ENCODE peak calls at places on chromosomes 12 and 14, in four cellular contexts. One of them, this sample, is unnamed.

GRCh38 chr14:92493492-92493891 is 20.1 kb upstream of the RIN3 start:
- DNase-seq in AG08396: no peak
- DNase-seq in activated CD4-positive, alpha-beta T cell treated with anti-CD3 and anti-CD28 coated beads, Interleukin-2, amount 50 U/mL, for 24 hours: no peak
- DNase-seq in BJ: no peak
- DNase-seq in this sample: no peak

GRCh38 chr14:104686624-104687517 is 2.5 kb upstream of the INF2 start:
- DNase-seq in AG08396: no peak
- DNase-seq in activated CD4-positive, alpha-beta T cell treated with anti-CD3 and anti-CD28 coated beads, Interleukin-2, amount 50 U/mL, for 24 hours: no peak
- DNase-seq in BJ: no peak
- DNase-seq in this sample: no peak

GRCh38 chr12:27048822-27049752 is 26.7 kb downstream of the MED21 start:
- DNase-seq in activated CD4-positive, alpha-beta T cell treated with anti-CD3 and anti-CD28 coated beads, Interleukin-2, amount 50 U/mL, for 24 hours: no peak
- DNase-seq in AG08396: no peak
- DNase-seq in BJ: no peak
- DNase-seq in this sample: no peak

GRCh38 chr14:77027538-77028383 is 747 bp downstream of the IRF2BPL start:
- DNase-seq in BJ: no peak
- DNase-seq in AG08396: peak; percentile 79
- DNase-seq in activated CD4-positive, alpha-beta T cell treated with anti-CD3 and anti-CD28 coated beads, Interleukin-2, amount 50 U/mL, for 24 hours: no peak
- DNase-seq in this sample: no peak

GRCh38 chr12:99201906-99202645 is 445.5 kb upstream of the GARIN6 start:
- DNase-seq in activated CD4-positive, alpha-beta T cell treated with anti-CD3 and anti-CD28 coated beads, Interleukin-2, amount 50 U/mL, for 24 hours: no peak
- DNase-seq in BJ: no peak
- DNase-seq in AG08396: no peak
- DNase-seq in this sample: no peak

GRCh38 chr14:60845523-60845922 is 111.0 kb downstream of the MNAT1 start:
- DNase-seq in activated CD4-positive, alpha-beta T cell treated with anti-CD3 and anti-CD28 coated beads, Interleukin-2, amount 50 U/mL, for 24 hours: no peak
- DNase-seq in BJ: no peak
- DNase-seq in AG08396: no peak
- DNase-seq in this sample: no peak

GRCh38 chr12:2248087-2248900 is 195.5 kb downstream of the CACNA1C start:
- DNase-seq in BJ: no peak
- DNase-seq in activated CD4-positive, alpha-beta T cell treated with anti-CD3 and anti-CD28 coated beads, Interleukin-2, amount 50 U/mL, for 24 hours: no peak
- DNase-seq in AG08396: peak; percentile 56
- DNase-seq in this sample: no peak

GRCh38 chr14:23361320-23361719 is 3.7 kb downstream of the EFS start:
- DNase-seq in activated CD4-positive, alpha-beta T cell treated with anti-CD3 and anti-CD28 coated beads, Interleukin-2, amount 50 U/mL, for 24 hours: no peak
- DNase-seq in AG08396: peak; percentile 85
- DNase-seq in BJ: no peak
- DNase-seq in this sample: no peak

GRCh38 chr12:123998344-123998941 is 25.4 kb downstream of the ZNF664 start:
- DNase-seq in BJ: no peak
- DNase-seq in AG08396: peak; percentile 24
- DNase-seq in activated CD4-positive, alpha-beta T cell treated with anti-CD3 and anti-CD28 coated beads, Interleukin-2, amount 50 U/mL, for 24 hours: no peak
- DNase-seq in this sample: no peak

GRCh38 chr14:103384450-103385152 is 614 bp upstream of the MARK3 start:
- DNase-seq in activated CD4-positive, alpha-beta T cell treated with anti-CD3 and anti-CD28 coated beads, Interleukin-2, amount 50 U/mL, for 24 hours: no peak
- DNase-seq in BJ: no peak
- DNase-seq in AG08396: no peak
- DNase-seq in this sample: no peak

GRCh38 chr14:104979758-104980591 is 1.8 kb upstream of the AHNAK2 start:
- DNase-seq in activated CD4-positive, alpha-beta T cell treated with anti-CD3 and anti-CD28 coated beads, Interleukin-2, amount 50 U/mL, for 24 hours: no peak
- DNase-seq in BJ: no peak
- DNase-seq in AG08396: no peak
- DNase-seq in this sample: no peak

GRCh38 chr12:67237231-67237630 is 31.9 kb upstream of the CAND1 start:
- DNase-seq in activated CD4-positive, alpha-beta T cell treated with anti-CD3 and anti-CD28 coated beads, Interleukin-2, amount 50 U/mL, for 24 hours: no peak
- DNase-seq in BJ: no peak
- DNase-seq in AG08396: no peak
- DNase-seq in this sample: no peak